ENCODE peak calls at places on chromosomes 11 and 22, in four cellular contexts. One of them, this sample, is unnamed.

GRCh38 chr11:65448418-65449196 is 26.0 kb downstream of the NEAT1 start:
- DNase-seq in K562: peak; percentile 73
- DNase-seq in HCT116: no peak
- DNase-seq in SK-N-SH: no peak
- DNase-seq in this sample: no peak

GRCh38 chr11:110283862-110284261 is 12.6 kb downstream of the RDX start:
- DNase-seq in K562: no peak
- DNase-seq in HCT116: no peak
- DNase-seq in SK-N-SH: no peak
- DNase-seq in this sample: no peak

GRCh38 chr22:38038426-38038825 is 18.8 kb upstream of the PICK1 start:
- DNase-seq in K562: no peak
- DNase-seq in HCT116: no peak
- DNase-seq in SK-N-SH: peak; percentile 5
- DNase-seq in this sample: no peak

GRCh38 chr11:88979641-88980040 is 86.1 kb downstream of the GRM5 start:
- DNase-seq in K562: no peak
- DNase-seq in HCT116: no peak
- DNase-seq in SK-N-SH: no peak
- DNase-seq in this sample: no peak

GRCh38 chr22:33772793-33773192 is 147.5 kb downstream of the LARGE1 start:
- DNase-seq in K562: no peak
- DNase-seq in HCT116: no peak
- DNase-seq in SK-N-SH: no peak
- DNase-seq in this sample: no peak

GRCh38 chr22:36237462-36238347 is 1.6 kb downstream of the APOL2 start:
- DNase-seq in K562: no peak
- DNase-seq in HCT116: no peak
- DNase-seq in SK-N-SH: no peak
- DNase-seq in this sample: no peak

GRCh38 chr22:37060801-37061610 is 9.5 kb downstream of the KCTD17 start:
- DNase-seq in K562: no peak
- DNase-seq in HCT116: no peak
- DNase-seq in SK-N-SH: no peak
- DNase-seq in this sample: no peak

GRCh38 chr11:118820412-118821357 is 29.7 kb upstream of the DDX6 start:
- DNase-seq in K562: no peak
- DNase-seq in HCT116: peak; percentile 50
- DNase-seq in SK-N-SH: peak; percentile 31
- DNase-seq in this sample: no peak

GRCh38 chr11:43556892-43557291 is 123.6 kb upstream of the HSD17B12 start:
- DNase-seq in K562: no peak
- DNase-seq in HCT116: no peak
- DNase-seq in SK-N-SH: no peak
- DNase-seq in this sample: no peak

GRCh38 chr11:68313574-68314202 is 1.3 kb downstream of the LRP5 start:
- DNase-seq in K562: peak; percentile 51
- DNase-seq in HCT116: no peak
- DNase-seq in SK-N-SH: peak; percentile 60
- DNase-seq in this sample: peak; percentile 43

GRCh38 chr11:47593934-47594855 is at the start of gene C1QTNF4:
- DNase-seq in K562: no peak
- DNase-seq in HCT116: no peak
- DNase-seq in SK-N-SH: peak; percentile 86
- DNase-seq in this sample: no peak

GRCh38 chr11:67406969-67407699 is 3.3 kb downstream of the TBC1D10C start:
- DNase-seq in K562: no peak
- DNase-seq in HCT116: no peak
- DNase-seq in SK-N-SH: peak; percentile 36
- DNase-seq in this sample: no peak

GRCh38 chr22:35102663-35103062 is 36.7 kb downstream of the ISX start:
- DNase-seq in K562: peak; percentile 15
- DNase-seq in HCT116: no peak
- DNase-seq in SK-N-SH: no peak
- DNase-seq in this sample: no peak

GRCh38 chr11:57585301-57585700 is 12.2 kb upstream of the SERPING1 start:
- DNase-seq in K562: no peak
- DNase-seq in HCT116: no peak
- DNase-seq in SK-N-SH: no peak
- DNase-seq in this sample: no peak

GRCh38 chr11:58061813-58062212 is 31.1 kb downstream of the OR6Q1 start:
- DNase-seq in K562: no peak
- DNase-seq in HCT116: no peak
- DNase-seq in SK-N-SH: no peak
- DNase-seq in this sample: no peak

GRCh38 chr11:108559340-108559739 is 34.2 kb downstream of the EXPH5 start:
- DNase-seq in K562: no peak
- DNase-seq in HCT116: no peak
- DNase-seq in SK-N-SH: no peak
- DNase-seq in this sample: no peak

GRCh38 chr11:32172771-32173170 is 81.9 kb downstream of the RCN1 start:
- DNase-seq in K562: no peak
- DNase-seq in HCT116: no peak
- DNase-seq in SK-N-SH: no peak
- DNase-seq in this sample: no peak

GRCh38 chr11:130369713-130370112 is 55.0 kb upstream of the ZBTB44 start:
- DNase-seq in K562: no peak
- DNase-seq in HCT116: no peak
- DNase-seq in SK-N-SH: no peak
- DNase-seq in this sample: no peak

GRCh38 chr11:44602810-44603410 is 37.4 kb downstream of the CD82 start:
- DNase-seq in K562: no peak
- DNase-seq in HCT116: no peak
- DNase-seq in SK-N-SH: peak; percentile 65
- DNase-seq in this sample: no peak

GRCh38 chr11:44600739-44601416 is 35.4 kb downstream of the CD82 start:
- DNase-seq in K562: no peak
- DNase-seq in HCT116: no peak
- DNase-seq in SK-N-SH: no peak
- DNase-seq in this sample: no peak

GRCh38 chr11:44604171-44604581 is 38.7 kb downstream of the CD82 start:
- DNase-seq in K562: no peak
- DNase-seq in HCT116: no peak
- DNase-seq in SK-N-SH: no peak
- DNase-seq in this sample: no peak

GRCh38 chr11:44600261-44600660 is 34.8 kb downstream of the CD82 start:
- DNase-seq in K562: no peak
- DNase-seq in HCT116: no peak
- DNase-seq in SK-N-SH: no peak
- DNase-seq in this sample: no peak

DNA sequence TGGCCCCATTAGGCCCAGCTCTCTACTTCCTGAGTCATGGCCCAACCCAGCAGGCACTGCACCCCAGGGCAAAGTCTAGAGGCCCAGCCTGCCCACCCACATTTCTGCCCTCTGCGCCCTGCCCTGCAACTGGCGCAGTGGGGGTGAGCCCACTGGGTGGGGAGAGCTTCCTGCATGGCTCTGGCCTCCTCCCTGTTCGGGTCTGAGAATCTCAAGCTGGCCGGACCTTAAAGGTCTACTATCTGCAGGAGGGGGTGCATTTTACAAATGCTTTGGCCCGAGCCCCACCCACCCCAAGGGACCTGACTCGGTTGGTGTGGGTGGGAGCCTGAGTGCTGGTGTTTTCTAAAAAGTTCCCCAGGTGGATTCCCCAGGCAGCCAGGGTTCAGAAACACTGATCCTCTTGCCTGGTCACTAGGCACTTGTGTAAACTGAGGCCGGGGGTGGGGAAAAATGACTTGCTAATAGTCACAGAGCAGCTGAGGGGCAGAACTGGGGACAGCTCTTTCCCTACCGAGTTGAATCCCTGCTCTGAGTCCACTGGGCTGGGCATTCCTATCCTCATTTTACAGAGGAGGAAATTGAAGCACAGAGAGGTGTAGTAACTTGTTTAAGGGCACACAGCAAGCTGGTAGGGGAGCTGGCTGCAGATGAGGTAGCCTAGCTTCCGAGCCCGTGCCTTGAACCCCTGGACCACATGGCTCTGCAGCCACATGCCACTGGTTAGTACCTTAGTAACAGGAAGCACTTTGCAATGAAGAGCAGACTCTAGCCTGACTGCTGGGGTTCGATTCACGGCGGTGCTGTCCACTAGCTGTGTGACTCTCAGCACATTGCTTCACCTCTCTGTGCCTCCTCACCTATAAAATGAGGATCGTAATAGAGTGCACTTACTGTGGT is 36.3 kb downstream of the CD82 start:
- DNase-seq in K562: no peak
- DNase-seq in HCT116: no peak
- DNase-seq in SK-N-SH: no peak
- DNase-seq in this sample: no peak
- TF ChIP-seq ELF1 in K562: no peak
- TF ChIP-seq ELF1 in HCT116: no peak
- TF ChIP-seq ELF1 in SK-N-SH: no peak
- TF ChIP-seq ELF1 in this sample: no peak

GRCh38 chr22:24434472-24435322 is 7.3 kb downstream of the ADORA2A start:
- DNase-seq in K562: no peak
- DNase-seq in HCT116: no peak
- DNase-seq in SK-N-SH: peak; percentile 17
- DNase-seq in this sample: no peak
- TF ChIP-seq ELF1 in K562: no peak
- TF ChIP-seq ELF1 in HCT116: no peak
- TF ChIP-seq ELF1 in SK-N-SH: no peak
- TF ChIP-seq ELF1 in this sample: no peak

GRCh38 chr11:36056160-36056751 is 112.4 kb downstream of the LDLRAD3 start:
- DNase-seq in K562: peak; percentile 47
- DNase-seq in HCT116: no peak
- DNase-seq in SK-N-SH: peak; percentile 55
- DNase-seq in this sample: no peak
- TF ChIP-seq ELF1 in K562: no peak
- TF ChIP-seq ELF1 in HCT116: no peak
- TF ChIP-seq ELF1 in SK-N-SH: no peak
- TF ChIP-seq ELF1 in this sample: no peak

GRCh38 chr22:41833369-41834004 is 582 bp downstream of the SREBF2 start:
- DNase-seq in K562: peak; percentile 30
- DNase-seq in HCT116: no peak
- DNase-seq in SK-N-SH: peak; percentile 68
- DNase-seq in this sample: no peak

GRCh38 chr22:41832553-41833368 is at the start of gene SREBF2:
- DNase-seq in K562: peak; percentile 96
- DNase-seq in HCT116: peak; percentile 99
- DNase-seq in SK-N-SH: peak; percentile 92
- DNase-seq in this sample: peak; percentile 99

GRCh38 chr22:41831383-41831782 is 1.5 kb upstream of the SREBF2 start:
- DNase-seq in K562: no peak
- DNase-seq in HCT116: no peak
- DNase-seq in SK-N-SH: no peak
- DNase-seq in this sample: no peak

GRCh38 chr22:41830174-41830573 is 2.7 kb upstream of the SREBF2 start:
- DNase-seq in K562: no peak
- DNase-seq in HCT116: no peak
- DNase-seq in SK-N-SH: no peak
- DNase-seq in this sample: no peak

DNA sequence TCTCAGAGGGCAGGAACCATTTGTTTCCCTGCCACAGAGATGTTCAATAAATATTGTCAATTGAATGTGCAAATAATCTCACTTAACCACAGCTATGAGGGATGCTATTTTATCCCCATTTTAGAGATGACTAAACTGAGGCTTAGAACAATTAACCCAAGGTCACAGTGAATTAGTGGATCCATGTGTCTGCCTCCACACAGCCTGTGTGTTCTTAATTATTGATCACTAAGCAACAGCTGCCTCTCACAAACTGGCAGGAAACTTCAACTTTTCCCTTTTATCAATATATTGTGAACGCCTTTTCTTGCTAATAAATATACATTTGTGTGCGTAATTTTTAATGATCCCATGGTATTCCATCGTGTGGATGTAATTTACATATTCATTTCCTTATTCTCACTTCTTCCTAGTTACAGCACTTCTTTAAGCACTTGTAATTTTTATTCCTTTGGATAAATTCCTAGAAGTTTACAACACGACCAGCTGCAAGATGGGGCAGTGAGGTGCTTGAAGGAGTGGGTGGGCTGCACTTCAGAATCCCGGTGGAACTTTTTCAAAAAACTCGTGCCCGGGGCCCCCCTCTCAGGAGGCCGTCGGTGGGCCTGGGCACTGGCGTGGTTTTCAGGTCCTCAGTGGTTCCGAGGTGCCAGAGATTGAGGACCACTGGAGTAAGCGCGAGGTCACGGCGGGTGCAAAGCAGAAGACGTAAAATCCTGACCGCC is 915 bp upstream of the SREBF2 start:
- DNase-seq in K562: no peak
- DNase-seq in HCT116: no peak
- DNase-seq in SK-N-SH: no peak
- DNase-seq in this sample: no peak
- TF ChIP-seq ELF1 in K562: peak; percentile 22
- TF ChIP-seq ELF1 in HCT116: no peak
- TF ChIP-seq ELF1 in SK-N-SH: no peak
- TF ChIP-seq ELF1 in this sample: no peak

DNA sequence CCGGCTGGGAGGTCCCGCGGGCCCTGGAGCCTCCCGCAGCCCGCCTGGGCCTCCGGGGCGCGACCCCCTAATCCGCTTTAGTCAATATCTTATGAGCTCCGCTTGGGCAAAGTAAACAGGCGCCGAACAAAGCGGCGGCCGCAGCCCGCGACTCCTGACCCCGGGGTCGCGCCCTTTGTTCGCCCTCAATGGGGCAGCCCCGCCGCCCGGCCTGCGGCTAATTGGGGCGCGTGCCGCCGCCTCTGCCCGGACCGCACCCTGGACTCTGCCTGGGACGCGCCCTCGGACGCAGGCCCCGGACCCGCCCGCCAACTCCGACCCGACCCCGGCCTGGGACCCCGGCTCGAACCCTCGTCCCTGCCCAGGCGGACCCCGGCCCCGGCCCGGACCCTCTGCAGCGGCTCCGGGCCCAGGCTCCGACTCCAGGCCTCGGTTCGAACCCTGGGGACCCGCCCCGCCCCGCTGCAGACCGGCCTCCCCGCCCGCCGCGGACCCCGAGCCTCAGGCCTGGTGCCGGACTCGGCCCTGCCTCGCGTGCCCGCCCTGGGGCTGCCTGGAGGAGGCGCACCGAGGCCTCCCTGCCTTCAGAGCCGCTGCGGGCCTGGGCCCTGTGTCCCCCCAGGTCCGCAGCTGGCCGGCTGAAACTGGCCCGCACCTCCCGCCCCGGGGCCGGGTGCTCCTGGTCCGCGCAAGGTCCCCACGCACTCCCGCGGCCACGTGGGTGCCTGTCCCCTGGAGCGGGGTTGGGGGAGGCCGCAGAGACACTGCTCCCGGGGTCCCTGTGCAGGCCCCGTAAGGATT is 84.7 kb upstream of the WNT7B start:
- DNase-seq in K562: no peak
- DNase-seq in HCT116: no peak
- DNase-seq in SK-N-SH: peak; percentile 45
- DNase-seq in this sample: peak; percentile 9
- TF ChIP-seq ELF1 in K562: no peak
- TF ChIP-seq ELF1 in HCT116: no peak
- TF ChIP-seq ELF1 in SK-N-SH: no peak
- TF ChIP-seq ELF1 in this sample: no peak

GRCh38 chr11:9180784-9181183 is 84.4 kb downstream of the DENND5A start:
- DNase-seq in K562: no peak
- DNase-seq in HCT116: no peak
- DNase-seq in SK-N-SH: no peak
- DNase-seq in this sample: no peak
- TF ChIP-seq ELF1 in K562: no peak
- TF ChIP-seq ELF1 in HCT116: no peak
- TF ChIP-seq ELF1 in SK-N-SH: no peak
- TF ChIP-seq ELF1 in this sample: no peak

GRCh38 chr11:73586791-73587190 is 11.1 kb downstream of the FAM168A start:
- DNase-seq in K562: no peak
- DNase-seq in HCT116: no peak
- DNase-seq in SK-N-SH: no peak
- DNase-seq in this sample: no peak
- TF ChIP-seq ELF1 in K562: no peak
- TF ChIP-seq ELF1 in HCT116: no peak
- TF ChIP-seq ELF1 in SK-N-SH: no peak
- TF ChIP-seq ELF1 in this sample: no peak

This sample was measured in HepG2.